ENCODE peak calls at places on chromosomes 13 and 19, in seven cellular contexts. N is IMR-90, O is T47D, A is midbrain, H is DND-41, C is cardiac fibroblast, L is fibroblast of the aortic adventitia. F is an unnamed sample.
A peak's percentile ranks its signal among the peaks of the same experiment; 100 is the strongest.

GRCh38 chr13:79647518-79647917 is 166.6 kb downstream of the NDFIP2 start:
- DNase-seq in N (no peak), O (no peak), A (no peak), H (no peak), C (peak; percentile 10), L (no peak), F (no peak)

GRCh38 chr19:50992666-50993035 is 8.8 kb downstream of the KLK8 start:
- DNase-seq in N (no peak), O (no peak), A (no peak), H (no peak), C (no peak), L (no peak), F (no peak)

GRCh38 chr13:78972561-78972960 is 313.6 kb upstream of the OBI1 start:
- DNase-seq in N (no peak), O (no peak), A (no peak), H (no peak), C (no peak), L (no peak), F (no peak)

GRCh38 chr13:43766766-43767165 is 20.0 kb downstream of the ENOX1 start:
- DNase-seq in N (no peak), O (no peak), A (no peak), H (no peak), C (no peak), L (peak; percentile 48), F (no peak)

GRCh38 chr13:54536112-54536511 is 1507.5 kb downstream of the OLFM4 start:
- DNase-seq in N (no peak), O (no peak), A (peak; percentile 24), H (no peak), C (peak; percentile 0), L (no peak), F (no peak)

GRCh38 chr19:38726761-38727301 is 17.4 kb downstream of the CAPN12 start:
- DNase-seq in N (no peak), O (no peak), A (no peak), H (no peak), C (no peak), L (no peak), F (no peak)

GRCh38 chr13:95035311-95036109 is 265.7 kb downstream of the ABCC4 start:
- DNase-seq in N (no peak), O (no peak), A (no peak), H (no peak), C (no peak), L (no peak), F (no peak)

GRCh38 chr19:6062274-6062673 is 48.0 kb downstream of the RFX2 start:
- DNase-seq in N (no peak), O (no peak), A (no peak), H (no peak), C (peak; percentile 45), L (peak; percentile 51), F (peak; percentile 45)

GRCh38 chr19:50308991-50309390 is 20.2 kb downstream of the KCNC3 start:
- DNase-seq in N (no peak), O (no peak), A (no peak), H (no peak), C (no peak), L (no peak), F (no peak)

GRCh38 chr13:90416519-90416918 is 931.0 kb upstream of the MIR17HG start:
- DNase-seq in N (peak; percentile 43), O (no peak), A (no peak), H (no peak), C (peak; percentile 57), L (peak; percentile 41), F (peak; percentile 74)

GRCh38 chr13:21365574-21365973 is 93.5 kb downstream of the ZDHHC20 start:
- DNase-seq in N (no peak), O (no peak), A (no peak), H (no peak), C (no peak), L (no peak), F (no peak)

GRCh38 chr19:34481861-34482379 is 362 bp downstream of the WTIP start:
- DNase-seq in N (no peak), O (no peak), A (no peak), H (no peak), C (peak; percentile 47), L (peak; percentile 56), F (peak; percentile 87)

GRCh38 chr19:17091758-17092333 is 16.3 kb downstream of the MYO9B start:
- DNase-seq in N (no peak), O (no peak), A (no peak), H (no peak), C (no peak), L (no peak), F (no peak)

GRCh38 chr13:40116008-40116407 is 460.5 kb downstream of the COG6 start:
- DNase-seq in N (peak; percentile 40), O (no peak), A (no peak), H (no peak), C (peak; percentile 97), L (peak; percentile 84), F (peak; percentile 76)